ENCODE peak calls at places on chromosomes 2 and 18, in nine cellular contexts. One of them, this sample, is unnamed.

GRCh38 chr2:216819055-216819454 is 40.8 kb downstream of the TNP1 start:
- DNase-seq in CD8-positive, alpha-beta T cell: no peak
- DNase-seq in kidney: no peak
- DNase-seq in effector memory CD4-positive, alpha-beta T cell: no peak
- DNase-seq in lower lobe of right lung: no peak
- DNase-seq in naive thymus-derived CD4-positive, alpha-beta T cell: no peak
- DNase-seq in GM23248: no peak
- DNase-seq in endothelial cell of umbilical vein: no peak
- DNase-seq in A549: no peak
- DNase-seq in this sample: no peak

GRCh38 chr2:28296243-28296642 is 96.4 kb upstream of the FOSL2 start:
- DNase-seq in effector memory CD4-positive, alpha-beta T cell: no peak
- DNase-seq in naive thymus-derived CD4-positive, alpha-beta T cell: no peak
- DNase-seq in A549: peak; percentile 51
- DNase-seq in GM23248: peak; percentile 83
- DNase-seq in lower lobe of right lung: no peak
- DNase-seq in kidney: no peak
- DNase-seq in CD8-positive, alpha-beta T cell: no peak
- DNase-seq in endothelial cell of umbilical vein: no peak
- DNase-seq in this sample: no peak

GRCh38 chr2:43848174-43848573 is 9.4 kb downstream of the ABCG8 start:
- DNase-seq in effector memory CD4-positive, alpha-beta T cell: no peak
- DNase-seq in A549: no peak
- DNase-seq in kidney: no peak
- DNase-seq in GM23248: no peak
- DNase-seq in CD8-positive, alpha-beta T cell: no peak
- DNase-seq in lower lobe of right lung: no peak
- DNase-seq in naive thymus-derived CD4-positive, alpha-beta T cell: no peak
- DNase-seq in endothelial cell of umbilical vein: no peak
- DNase-seq in this sample: no peak

GRCh38 chr18:57982372-57983021 is 61.5 kb upstream of the NEDD4L start:
- DNase-seq in kidney: no peak
- DNase-seq in lower lobe of right lung: no peak
- DNase-seq in CD8-positive, alpha-beta T cell: no peak
- DNase-seq in endothelial cell of umbilical vein: no peak
- DNase-seq in naive thymus-derived CD4-positive, alpha-beta T cell: no peak
- DNase-seq in A549: no peak
- DNase-seq in effector memory CD4-positive, alpha-beta T cell: no peak
- DNase-seq in GM23248: no peak
- DNase-seq in this sample: no peak

GRCh38 chr2:178275600-178275999 is 81.3 kb downstream of the OSBPL6 start:
- DNase-seq in effector memory CD4-positive, alpha-beta T cell: no peak
- DNase-seq in kidney: no peak
- DNase-seq in GM23248: no peak
- DNase-seq in A549: no peak
- DNase-seq in lower lobe of right lung: no peak
- DNase-seq in naive thymus-derived CD4-positive, alpha-beta T cell: no peak
- DNase-seq in CD8-positive, alpha-beta T cell: no peak
- DNase-seq in endothelial cell of umbilical vein: no peak
- DNase-seq in this sample: no peak

GRCh38 chr2:193841389-193842150 is 1646.8 kb upstream of the TMEFF2 start:
- DNase-seq in GM23248: peak; percentile 37
- DNase-seq in kidney: no peak
- DNase-seq in A549: no peak
- DNase-seq in lower lobe of right lung: no peak
- DNase-seq in CD8-positive, alpha-beta T cell: no peak
- DNase-seq in endothelial cell of umbilical vein: peak; percentile 0
- DNase-seq in effector memory CD4-positive, alpha-beta T cell: no peak
- DNase-seq in naive thymus-derived CD4-positive, alpha-beta T cell: no peak
- DNase-seq in this sample: no peak

GRCh38 chr2:153641046-153641445 is 162.5 kb upstream of the RPRM start:
- DNase-seq in lower lobe of right lung: no peak
- DNase-seq in GM23248: no peak
- DNase-seq in endothelial cell of umbilical vein: no peak
- DNase-seq in A549: no peak
- DNase-seq in effector memory CD4-positive, alpha-beta T cell: no peak
- DNase-seq in kidney: no peak
- DNase-seq in CD8-positive, alpha-beta T cell: no peak
- DNase-seq in naive thymus-derived CD4-positive, alpha-beta T cell: no peak
- DNase-seq in this sample: no peak

GRCh38 chr2:175605599-175605988 is 396.5 kb downstream of the LNPK start:
- DNase-seq in endothelial cell of umbilical vein: no peak
- DNase-seq in kidney: no peak
- DNase-seq in effector memory CD4-positive, alpha-beta T cell: no peak
- DNase-seq in A549: no peak
- DNase-seq in CD8-positive, alpha-beta T cell: no peak
- DNase-seq in naive thymus-derived CD4-positive, alpha-beta T cell: no peak
- DNase-seq in lower lobe of right lung: no peak
- DNase-seq in GM23248: no peak
- DNase-seq in this sample: no peak

GRCh38 chr2:210584834-210585233 is 28.4 kb downstream of the CPS1 start:
- DNase-seq in GM23248: no peak
- DNase-seq in naive thymus-derived CD4-positive, alpha-beta T cell: no peak
- DNase-seq in effector memory CD4-positive, alpha-beta T cell: no peak
- DNase-seq in kidney: no peak
- DNase-seq in lower lobe of right lung: no peak
- DNase-seq in A549: no peak
- DNase-seq in CD8-positive, alpha-beta T cell: no peak
- DNase-seq in endothelial cell of umbilical vein: peak; percentile 10
- DNase-seq in this sample: no peak

GRCh38 chr2:57892920-57893319 is 153.7 kb upstream of the VRK2 start:
- DNase-seq in GM23248: no peak
- DNase-seq in effector memory CD4-positive, alpha-beta T cell: no peak
- DNase-seq in CD8-positive, alpha-beta T cell: no peak
- DNase-seq in A549: no peak
- DNase-seq in lower lobe of right lung: no peak
- DNase-seq in kidney: no peak
- DNase-seq in naive thymus-derived CD4-positive, alpha-beta T cell: no peak
- DNase-seq in endothelial cell of umbilical vein: no peak
- DNase-seq in this sample: no peak

GRCh38 chr18:67199993-67200617 is 316.4 kb downstream of the DSEL start:
- DNase-seq in effector memory CD4-positive, alpha-beta T cell: no peak
- DNase-seq in naive thymus-derived CD4-positive, alpha-beta T cell: peak; percentile 35
- DNase-seq in CD8-positive, alpha-beta T cell: no peak
- DNase-seq in kidney: no peak
- DNase-seq in GM23248: peak; percentile 60
- DNase-seq in lower lobe of right lung: no peak
- DNase-seq in endothelial cell of umbilical vein: peak; percentile 72
- DNase-seq in A549: peak; percentile 1
- DNase-seq in this sample: peak; percentile 9

GRCh38 chr18:27413495-27414401 is 228.6 kb upstream of the CHST9 start:
- DNase-seq in GM23248: peak; percentile 64
- DNase-seq in kidney: no peak
- DNase-seq in endothelial cell of umbilical vein: no peak
- DNase-seq in effector memory CD4-positive, alpha-beta T cell: no peak
- DNase-seq in CD8-positive, alpha-beta T cell: no peak
- DNase-seq in naive thymus-derived CD4-positive, alpha-beta T cell: no peak
- DNase-seq in A549: no peak
- DNase-seq in lower lobe of right lung: no peak
- DNase-seq in this sample: no peak

GRCh38 chr18:22432672-22433137 is 15.0 kb upstream of the CTAGE1 start:
- DNase-seq in effector memory CD4-positive, alpha-beta T cell: no peak
- DNase-seq in A549: peak; percentile 71
- DNase-seq in naive thymus-derived CD4-positive, alpha-beta T cell: no peak
- DNase-seq in endothelial cell of umbilical vein: peak; percentile 93
- DNase-seq in CD8-positive, alpha-beta T cell: no peak
- DNase-seq in kidney: peak; percentile 86
- DNase-seq in GM23248: peak; percentile 96
- DNase-seq in lower lobe of right lung: no peak
- DNase-seq in this sample: peak; percentile 50

GRCh38 chr18:48937869-48938750 is 12.7 kb downstream of the SMAD7 start:
- DNase-seq in GM23248: peak; percentile 67
- DNase-seq in naive thymus-derived CD4-positive, alpha-beta T cell: no peak
- DNase-seq in kidney: no peak
- DNase-seq in effector memory CD4-positive, alpha-beta T cell: no peak
- DNase-seq in lower lobe of right lung: no peak
- DNase-seq in A549: no peak
- DNase-seq in CD8-positive, alpha-beta T cell: no peak
- DNase-seq in endothelial cell of umbilical vein: peak; percentile 23
- DNase-seq in this sample: no peak

GRCh38 chr18:44795241-44795640 is 114.6 kb downstream of the SETBP1 start:
- DNase-seq in GM23248: no peak
- DNase-seq in lower lobe of right lung: no peak
- DNase-seq in naive thymus-derived CD4-positive, alpha-beta T cell: no peak
- DNase-seq in effector memory CD4-positive, alpha-beta T cell: no peak
- DNase-seq in endothelial cell of umbilical vein: no peak
- DNase-seq in kidney: no peak
- DNase-seq in CD8-positive, alpha-beta T cell: no peak
- DNase-seq in A549: no peak
- DNase-seq in this sample: no peak

GRCh38 chr2:101722878-101723277 is 25.4 kb downstream of the MAP4K4 start:
- DNase-seq in effector memory CD4-positive, alpha-beta T cell: no peak
- DNase-seq in lower lobe of right lung: no peak
- DNase-seq in CD8-positive, alpha-beta T cell: no peak
- DNase-seq in GM23248: no peak
- DNase-seq in endothelial cell of umbilical vein: no peak
- DNase-seq in naive thymus-derived CD4-positive, alpha-beta T cell: no peak
- DNase-seq in kidney: no peak
- DNase-seq in A549: no peak
- DNase-seq in this sample: no peak
- H3K4me1 ChIP-seq in effector memory CD4-positive, alpha-beta T cell: peaks cover 27% of the 10 kb centered on the region
- H3K4me1 ChIP-seq in lower lobe of right lung: peaks cover 45% of the 10 kb centered on the region
- H3K4me1 ChIP-seq in CD8-positive, alpha-beta T cell: peaks cover 87% of the 10 kb centered on the region
- H3K4me1 ChIP-seq in GM23248: peaks cover 59% of the 10 kb centered on the region
- H3K4me1 ChIP-seq in endothelial cell of umbilical vein: peaks cover 9% of the 10 kb centered on the region
- H3K4me1 ChIP-seq in naive thymus-derived CD4-positive, alpha-beta T cell: peaks cover 83% of the 10 kb centered on the region
- H3K4me1 ChIP-seq in kidney: peaks cover 9% of the 10 kb centered on the region
- H3K4me1 ChIP-seq in A549: no peaks in the 10 kb centered on the region
- H3K4me1 ChIP-seq in this sample: no peaks in the 10 kb centered on the region

GRCh38 chr2:117500721-117501120 is 313.8 kb upstream of the DDX18 start:
- DNase-seq in lower lobe of right lung: no peak
- DNase-seq in endothelial cell of umbilical vein: no peak
- DNase-seq in A549: no peak
- DNase-seq in naive thymus-derived CD4-positive, alpha-beta T cell: no peak
- DNase-seq in effector memory CD4-positive, alpha-beta T cell: no peak
- DNase-seq in GM23248: no peak
- DNase-seq in CD8-positive, alpha-beta T cell: no peak
- DNase-seq in kidney: no peak
- DNase-seq in this sample: no peak
- H3K4me1 ChIP-seq in lower lobe of right lung: no peaks in the 10 kb centered on the region
- H3K4me1 ChIP-seq in endothelial cell of umbilical vein: no peaks in the 10 kb centered on the region
- H3K4me1 ChIP-seq in A549: no peaks in the 10 kb centered on the region
- H3K4me1 ChIP-seq in naive thymus-derived CD4-positive, alpha-beta T cell: no peaks in the 10 kb centered on the region
- H3K4me1 ChIP-seq in effector memory CD4-positive, alpha-beta T cell: no peaks in the 10 kb centered on the region
- H3K4me1 ChIP-seq in GM23248: no peaks in the 10 kb centered on the region
- H3K4me1 ChIP-seq in CD8-positive, alpha-beta T cell: no peaks in the 10 kb centered on the region
- H3K4me1 ChIP-seq in kidney: no peaks in the 10 kb centered on the region
- H3K4me1 ChIP-seq in this sample: no peaks in the 10 kb centered on the region

GRCh38 chr2:239261796-239262475 is 138.9 kb downstream of the HDAC4 start:
- DNase-seq in endothelial cell of umbilical vein: no peak
- DNase-seq in CD8-positive, alpha-beta T cell: no peak
- DNase-seq in kidney: no peak
- DNase-seq in effector memory CD4-positive, alpha-beta T cell: no peak
- DNase-seq in GM23248: no peak
- DNase-seq in naive thymus-derived CD4-positive, alpha-beta T cell: no peak
- DNase-seq in lower lobe of right lung: no peak
- DNase-seq in A549: no peak
- DNase-seq in this sample: no peak
- H3K4me1 ChIP-seq in endothelial cell of umbilical vein: peaks cover 10% of the 10 kb centered on the region
- H3K4me1 ChIP-seq in CD8-positive, alpha-beta T cell: peaks cover 75% of the 10 kb centered on the region
- H3K4me1 ChIP-seq in kidney: peaks cover 28% of the 10 kb centered on the region
- H3K4me1 ChIP-seq in effector memory CD4-positive, alpha-beta T cell: peaks cover 67% of the 10 kb centered on the region
- H3K4me1 ChIP-seq in GM23248: peaks cover 27% of the 10 kb centered on the region
- H3K4me1 ChIP-seq in naive thymus-derived CD4-positive, alpha-beta T cell: peaks cover 89% of the 10 kb centered on the region
- H3K4me1 ChIP-seq in lower lobe of right lung: peaks cover 60% of the 10 kb centered on the region
- H3K4me1 ChIP-seq in A549: peaks cover 28% of the 10 kb centered on the region
- H3K4me1 ChIP-seq in this sample: peaks cover 34% of the 10 kb centered on the region

GRCh38 chr18:12318857-12319256 is 10.8 kb downstream of the TUBB6 start:
- DNase-seq in lower lobe of right lung: no peak
- DNase-seq in GM23248: no peak
- DNase-seq in naive thymus-derived CD4-positive, alpha-beta T cell: no peak
- DNase-seq in CD8-positive, alpha-beta T cell: no peak
- DNase-seq in endothelial cell of umbilical vein: no peak
- DNase-seq in effector memory CD4-positive, alpha-beta T cell: no peak
- DNase-seq in kidney: no peak
- DNase-seq in A549: no peak
- DNase-seq in this sample: no peak
- H3K4me1 ChIP-seq in lower lobe of right lung: peaks cover 42% of the 10 kb centered on the region
- H3K4me1 ChIP-seq in GM23248: peaks cover 40% of the 10 kb centered on the region
- H3K4me1 ChIP-seq in naive thymus-derived CD4-positive, alpha-beta T cell: no peaks in the 10 kb centered on the region
- H3K4me1 ChIP-seq in CD8-positive, alpha-beta T cell: no peaks in the 10 kb centered on the region
- H3K4me1 ChIP-seq in endothelial cell of umbilical vein: peaks cover 17% of the 10 kb centered on the region
- H3K4me1 ChIP-seq in effector memory CD4-positive, alpha-beta T cell: no peaks in the 10 kb centered on the region
- H3K4me1 ChIP-seq in kidney: no peaks in the 10 kb centered on the region
- H3K4me1 ChIP-seq in A549: no peaks in the 10 kb centered on the region
- H3K4me1 ChIP-seq in this sample: no peaks in the 10 kb centered on the region

GRCh38 chr2:168679741-168680140 is 122.7 kb upstream of the NOSTRIN start:
- DNase-seq in lower lobe of right lung: no peak
- DNase-seq in naive thymus-derived CD4-positive, alpha-beta T cell: no peak
- DNase-seq in CD8-positive, alpha-beta T cell: no peak
- DNase-seq in endothelial cell of umbilical vein: no peak
- DNase-seq in GM23248: no peak
- DNase-seq in A549: no peak
- DNase-seq in effector memory CD4-positive, alpha-beta T cell: no peak
- DNase-seq in kidney: no peak
- DNase-seq in this sample: no peak

GRCh38 chr2:168683996-168684395 is 118.4 kb upstream of the NOSTRIN start:
- DNase-seq in kidney: no peak
- DNase-seq in lower lobe of right lung: no peak
- DNase-seq in effector memory CD4-positive, alpha-beta T cell: no peak
- DNase-seq in endothelial cell of umbilical vein: no peak
- DNase-seq in naive thymus-derived CD4-positive, alpha-beta T cell: no peak
- DNase-seq in CD8-positive, alpha-beta T cell: no peak
- DNase-seq in A549: no peak
- DNase-seq in GM23248: no peak
- DNase-seq in this sample: no peak

GRCh38 chr2:168673265-168674222 is 128.9 kb upstream of the NOSTRIN start:
- DNase-seq in naive thymus-derived CD4-positive, alpha-beta T cell: no peak
- DNase-seq in endothelial cell of umbilical vein: no peak
- DNase-seq in lower lobe of right lung: no peak
- DNase-seq in effector memory CD4-positive, alpha-beta T cell: no peak
- DNase-seq in GM23248: no peak
- DNase-seq in A549: no peak
- DNase-seq in CD8-positive, alpha-beta T cell: no peak
- DNase-seq in kidney: no peak
- DNase-seq in this sample: no peak

GRCh38 chr2:168678153-168678853 is 124.1 kb upstream of the NOSTRIN start:
- DNase-seq in GM23248: no peak
- DNase-seq in CD8-positive, alpha-beta T cell: no peak
- DNase-seq in effector memory CD4-positive, alpha-beta T cell: no peak
- DNase-seq in naive thymus-derived CD4-positive, alpha-beta T cell: no peak
- DNase-seq in lower lobe of right lung: no peak
- DNase-seq in kidney: no peak
- DNase-seq in A549: no peak
- DNase-seq in endothelial cell of umbilical vein: no peak
- DNase-seq in this sample: peak; percentile 58
- H3K4me1 ChIP-seq in GM23248: no peaks in the 10 kb centered on the region
- H3K4me1 ChIP-seq in CD8-positive, alpha-beta T cell: no peaks in the 10 kb centered on the region
- H3K4me1 ChIP-seq in effector memory CD4-positive, alpha-beta T cell: no peaks in the 10 kb centered on the region
- H3K4me1 ChIP-seq in naive thymus-derived CD4-positive, alpha-beta T cell: no peaks in the 10 kb centered on the region
- H3K4me1 ChIP-seq in lower lobe of right lung: no peaks in the 10 kb centered on the region
- H3K4me1 ChIP-seq in kidney: no peaks in the 10 kb centered on the region
- H3K4me1 ChIP-seq in A549: no peaks in the 10 kb centered on the region
- H3K4me1 ChIP-seq in endothelial cell of umbilical vein: no peaks in the 10 kb centered on the region
- H3K4me1 ChIP-seq in this sample: peaks cover 3% of the 10 kb centered on the region

This sample was measured in mucosa of descending colon.